ENCODE peak calls at places on chromosomes 11 and 22, in five cellular contexts. U is epithelial cell of proximal tubule, C is mammary epithelial cell, H is endothelial cell of umbilical vein, T is ascending aorta. G is an unnamed sample.

GRCh38 chr11:58567889-58568512 is 7.7 kb downstream of the LPXN start:
- DNase-seq in C (peak), H (peak), T (no peak), U (no peak), G (peak)

GRCh38 chr11:83862691-83863090 is 576.5 kb upstream of the CCDC90B start:
- DNase-seq in T (no peak), C (peak), U (no peak), H (no peak), G (no peak)

GRCh38 chr11:3077174-3077839 is 20.1 kb upstream of the CARS1 start:
- DNase-seq in U (no peak), C (no peak), T (no peak), H (no peak), G (no peak)

GRCh38 chr11:131425285-131425684 is 54.9 kb downstream of the NTM start:
- DNase-seq in U (no peak), C (no peak), H (no peak), T (no peak), G (no peak)

GRCh38 chr11:78961186-78961782 is 386.6 kb upstream of the NARS2 start:
- DNase-seq in U (no peak), T (no peak), H (peak), C (peak), G (no peak)

GRCh38 chr11:105000797-105001196 is 22.2 kb downstream of the CASP5 start:
- DNase-seq in T (no peak), C (no peak), H (peak), U (no peak), G (no peak)

GRCh38 chr22:42856179-42856864 is 751 bp downstream of the ARFGAP3 start:
- DNase-seq in U (no peak), H (peak), C (no peak), T (peak), G (no peak)

GRCh38 chr22:44026630-44027511 is 2.8 kb downstream of the PARVB start:
- DNase-seq in C (no peak), T (peak), U (no peak), H (peak), G (no peak)

GRCh38 chr11:68033708-68034045 is 3.2 kb downstream of the NDUFS8 start:
- DNase-seq in H (no peak), C (no peak), U (no peak), T (no peak), G (no peak)

GRCh38 chr11:34263462-34264186 is 94.2 kb downstream of the ABTB2 start:
- DNase-seq in T (no peak), H (no peak), U (peak), C (peak), G (peak)

GRCh38 chr22:32987081-32987631 is 71.0 kb downstream of the SYN3 start:
- DNase-seq in U (no peak), T (no peak), H (no peak), C (peak), G (no peak)

DNA sequence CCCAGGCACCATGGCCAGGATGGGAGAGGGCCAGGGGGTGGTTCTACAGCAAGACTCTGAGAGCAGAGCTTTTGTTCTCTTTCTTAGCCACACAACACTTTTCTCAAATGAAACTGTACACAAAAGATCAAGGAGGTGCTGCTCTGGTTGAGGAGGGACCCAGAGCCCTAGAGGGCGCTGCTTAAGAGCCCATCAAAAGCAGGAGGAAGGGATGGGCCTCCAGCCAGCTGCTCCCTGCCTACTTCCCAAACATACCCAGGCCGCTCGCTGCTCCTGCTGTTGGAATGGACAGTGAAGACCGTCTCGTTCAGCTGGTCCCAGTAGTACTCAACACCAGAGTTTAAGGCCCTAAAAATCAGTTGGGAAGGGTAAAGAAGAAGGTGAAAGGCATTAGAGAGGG is 18.4 kb upstream of the CHRM4 start:
- DNase-seq in T (no peak), U (no peak), H (no peak), C (no peak), G (no peak)
- TF ChIP-seq CTCF in T (no peak), U (peak), H (peak), C (no peak), G (peak)

GRCh38 chr11:47215366-47215925 is 672 bp downstream of the DDB2 start:
- DNase-seq in U (no peak), H (no peak), T (no peak), C (peak), G (no peak)
- H3K4me3 ChIP-seq in U (peak), H (peak), T (peak), C (peak), G (peak)

GRCh38 chr11:6629892-6630631 is 10.8 kb upstream of the TPP1 start:
- DNase-seq in U (no peak), H (no peak), C (no peak), T (no peak), G (no peak)
- TF ChIP-seq CTCF in U (no peak), H (no peak), C (no peak), T (no peak), G (no peak)

DNA sequence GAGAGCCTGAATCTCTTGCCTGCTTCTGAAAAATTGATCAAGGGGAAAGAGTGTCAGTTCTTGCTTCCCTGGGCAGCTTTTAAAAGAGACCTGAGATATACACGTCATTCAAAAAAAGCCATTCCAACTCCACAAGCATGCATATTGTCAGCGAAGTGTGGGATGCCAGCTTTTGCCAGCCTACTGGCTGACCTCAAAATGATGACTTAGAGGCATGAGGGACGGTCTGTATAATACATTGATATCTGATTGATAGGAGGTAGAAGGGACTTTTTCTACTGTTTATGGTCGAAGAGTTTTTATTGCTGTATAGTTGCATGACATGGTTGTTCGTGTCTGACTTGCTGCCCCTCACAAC is 126.3 kb downstream of the MICAL2 start:
- DNase-seq in T (no peak), H (no peak), C (no peak), U (no peak), G (no peak)
- H3K4me3 ChIP-seq in T (no peak), H (no peak), C (no peak), U (no peak), G (no peak)

GRCh38 chr11:126765196-126765595 is 235.4 kb downstream of the KIRREL3 start:
- DNase-seq in C (no peak), U (no peak), T (no peak), H (no peak), G (no peak)

GRCh38 chr11:126768702-126769101 is 231.9 kb downstream of the KIRREL3 start:
- DNase-seq in U (no peak), H (no peak), C (no peak), T (no peak), G (no peak)

GRCh38 chr11:126766425-126766824 is 234.1 kb downstream of the KIRREL3 start:
- DNase-seq in C (no peak), H (no peak), U (no peak), T (no peak), G (no peak)

DNA sequence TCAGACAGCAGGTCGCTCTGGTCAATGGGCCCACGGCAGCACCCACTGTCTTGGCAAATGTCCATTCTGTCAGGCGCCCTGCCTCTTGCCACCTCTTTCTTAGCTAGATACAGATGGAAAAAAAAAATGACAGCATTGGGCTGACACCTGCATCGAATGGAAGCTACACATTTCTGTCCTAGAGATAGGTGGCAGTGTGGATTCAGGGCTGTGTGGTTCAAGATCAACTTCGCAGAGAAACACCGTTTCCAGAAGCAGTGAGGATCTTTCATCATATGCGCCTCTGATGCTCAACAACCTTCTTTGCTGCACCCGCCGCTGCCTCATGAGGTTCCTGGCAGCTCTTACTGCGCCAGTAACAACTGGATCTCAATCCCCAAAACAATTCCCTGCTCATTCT is 236.3 kb downstream of the KIRREL3 start:
- DNase-seq in T (no peak), C (no peak), U (no peak), H (no peak), G (no peak)
- TF ChIP-seq CTCF in T (no peak), C (no peak), U (peak), H (no peak), G (no peak)

DNA sequence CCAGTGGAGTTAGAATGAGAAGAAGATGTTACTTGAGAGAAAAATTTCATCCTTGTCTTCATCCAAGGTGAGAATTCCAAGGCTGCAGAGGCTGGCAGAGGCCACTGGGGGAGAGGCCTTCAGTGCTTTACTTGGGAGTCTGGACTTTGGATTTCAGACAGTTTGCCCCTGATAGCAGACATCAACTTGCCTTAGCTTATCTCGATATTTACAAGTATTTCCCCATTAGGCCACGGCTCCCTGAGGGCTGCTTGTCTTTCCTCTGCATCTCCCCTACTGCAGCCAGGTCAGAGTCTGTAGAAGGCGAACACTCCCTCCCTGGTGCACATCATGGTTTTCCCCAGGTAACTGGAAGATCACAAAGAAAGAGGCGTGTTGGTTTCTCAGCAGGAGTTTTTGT is 29.9 kb upstream of the BSX start:
- DNase-seq in H (no peak), T (no peak), U (no peak), C (no peak), G (no peak)
- H3K4me3 ChIP-seq in H (no peak), T (no peak), U (no peak), C (no peak), G (no peak)

GRCh38 chr11:19091366-19091765 is 25.6 kb upstream of the ZDHHC13 start:
- DNase-seq in T (no peak), H (no peak), C (peak), U (no peak), G (no peak)

GRCh38 chr11:19092850-19093249 is 24.1 kb upstream of the ZDHHC13 start:
- DNase-seq in T (no peak), U (no peak), C (no peak), H (no peak), G (no peak)

GRCh38 chr11:19092342-19092741 is 24.6 kb upstream of the ZDHHC13 start:
- DNase-seq in U (no peak), C (no peak), T (no peak), H (no peak), G (no peak)

GRCh38 chr11:19093976-19094375 is 23.0 kb upstream of the ZDHHC13 start:
- DNase-seq in C (peak), H (no peak), T (no peak), U (no peak), G (no peak)

DNA sequence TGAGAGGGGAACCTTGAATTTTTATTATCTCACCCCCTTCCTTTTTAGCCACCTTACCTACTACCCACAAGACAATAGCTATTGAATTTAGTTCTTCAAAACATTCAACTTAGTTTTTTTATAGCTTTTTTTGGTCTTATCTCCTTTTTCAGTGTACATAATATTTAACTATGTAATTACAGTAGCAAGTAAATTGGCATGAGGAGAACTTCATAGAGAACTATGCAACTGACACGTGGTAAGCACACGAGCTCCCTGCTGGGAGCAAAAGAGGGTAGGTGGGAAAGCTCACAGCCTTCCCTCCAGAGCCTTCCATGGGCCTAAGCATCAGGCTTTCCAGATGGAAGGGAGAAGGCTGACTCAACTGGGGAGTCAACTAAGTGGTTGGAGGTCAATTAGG is 22.1 kb upstream of the ZDHHC13 start:
- DNase-seq in C (no peak), T (no peak), H (no peak), U (no peak), G (no peak)
- TF ChIP-seq CTCF in C (no peak), T (no peak), H (no peak), U (no peak), G (no peak)

GRCh38 chr11:10669258-10670033 is 24.1 kb downstream of the IRAG1 start:
- DNase-seq in U (no peak), C (no peak), T (no peak), H (peak), G (no peak)

GRCh38 chr11:10666976-10667892 is 26.3 kb downstream of the IRAG1 start:
- DNase-seq in T (no peak), C (no peak), U (no peak), H (no peak), G (no peak)

GRCh38 chr11:10664005-10664404 is 29.6 kb downstream of the IRAG1 start:
- DNase-seq in H (no peak), C (no peak), T (no peak), U (no peak), G (no peak)

GRCh38 chr11:10664511-10664910 is 29.0 kb downstream of the IRAG1 start:
- DNase-seq in T (no peak), U (no peak), H (no peak), C (no peak), G (no peak)

DNA sequence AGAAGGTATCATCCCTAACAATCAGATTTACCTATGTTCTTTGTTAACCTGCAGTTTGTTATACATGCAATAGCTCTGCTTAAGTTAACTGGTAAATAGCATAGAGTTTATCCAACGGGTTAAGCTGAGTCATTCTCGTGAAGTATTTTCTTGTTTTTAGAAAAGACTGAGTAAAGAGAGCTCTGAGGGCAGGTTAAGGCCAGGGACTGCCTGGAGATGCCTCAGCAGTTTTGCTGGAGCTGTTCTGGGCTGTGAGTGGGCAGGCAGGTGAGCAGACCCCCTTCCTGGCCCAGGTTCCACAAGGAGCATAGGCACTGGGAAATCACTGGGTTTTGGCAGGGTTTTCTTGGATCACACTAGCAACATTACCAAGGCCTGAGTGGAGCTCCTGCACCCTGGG is 27.0 kb downstream of the IRAG1 start:
- DNase-seq in H (no peak), C (peak), U (no peak), T (no peak), G (no peak)
- H3K4me3 ChIP-seq in H (no peak), C (no peak), U (no peak), T (peak), G (no peak)

GRCh38 chr11:75245356-75246005 is 4.9 kb downstream of the TPBGL start:
- DNase-seq in U (no peak), H (no peak), C (no peak), T (no peak), G (no peak)
- TF ChIP-seq CTCF in U (no peak), H (no peak), C (no peak), T (no peak), G (peak)

DNA sequence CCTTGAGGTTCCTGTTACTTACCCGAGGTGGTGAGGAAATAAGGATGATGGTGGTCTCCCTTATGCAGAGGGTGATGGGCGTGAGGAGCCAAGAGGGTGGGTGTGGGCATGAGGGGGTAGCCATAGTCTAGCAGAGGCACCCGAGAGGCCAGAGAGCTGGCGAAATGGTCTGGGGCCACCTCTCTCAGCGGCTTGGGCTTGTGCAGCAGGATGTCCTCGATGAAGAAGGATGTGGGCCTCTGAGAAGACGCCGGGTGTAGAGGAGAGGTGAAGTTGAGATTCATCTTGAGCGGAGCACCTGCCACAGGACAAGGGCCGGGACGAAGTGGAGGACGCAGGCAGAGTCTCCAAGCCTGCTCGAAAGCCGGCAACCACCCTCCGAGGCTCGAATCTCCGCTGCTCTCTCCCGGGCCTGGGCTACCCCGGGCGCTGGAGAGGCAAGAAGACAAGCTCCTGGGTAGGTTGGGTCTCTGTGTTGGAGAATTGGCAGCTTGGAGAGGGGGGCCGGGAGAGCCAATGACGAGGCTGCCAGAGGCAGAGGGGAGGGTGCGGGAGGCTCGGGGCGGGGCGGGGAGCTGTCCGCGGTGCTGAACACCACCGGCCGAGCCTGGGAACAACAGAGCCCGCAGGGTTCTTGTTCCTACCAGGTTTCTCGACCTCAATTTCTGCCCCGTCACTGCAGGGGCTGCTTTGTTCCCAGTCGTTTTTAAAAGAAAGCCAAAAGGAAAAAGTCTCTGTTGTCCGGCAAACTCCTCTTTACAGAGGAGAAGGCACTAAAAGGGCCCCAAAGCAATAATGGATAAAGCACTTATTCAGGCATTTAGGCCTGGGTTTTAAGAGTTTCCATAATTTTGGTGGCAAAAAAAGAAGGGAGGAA is at the start of gene BSX:
- DNase-seq in H (peak), T (no peak), C (peak), U (no peak), G (peak)
- H3K4me3 ChIP-seq in H (no peak), T (no peak), C (no peak), U (no peak), G (no peak)

G was measured in retinal pigment epithelial cell.